ENCODE peak calls at places on chromosome 13, in seven cellular contexts. W is IMR-90, E is H9, G is neuronal stem cell, F is mesendoderm, U is mesenchymal stem cell, B is trophoblast cell. N is an unnamed sample.

GRCh38 chr13:101267656-101268055 is 148.7 kb downstream of the NALCN start:
- DNase-seq in W (no peak), E (no peak), G (no peak), F (no peak), U (no peak), B (no peak), N (no peak)

GRCh38 chr13:65638572-65639168 is 1591.5 kb downstream of the PCDH9 start:
- DNase-seq in W (peak; percentile 63), E (no peak), G (peak; percentile 6), F (peak; percentile 60), U (peak; percentile 59), B (no peak), N (no peak)

GRCh38 chr13:79246575-79246949 is 159.5 kb downstream of the RBM26 start:
- DNase-seq in W (no peak), E (no peak), G (no peak), F (no peak), U (no peak), B (no peak), N (no peak)

GRCh38 chr13:99812611-99813010 is 159.0 kb downstream of the ZIC5 start:
- DNase-seq in W (peak; percentile 19), E (no peak), G (no peak), F (peak; percentile 50), U (peak; percentile 9), B (no peak), N (no peak)

GRCh38 chr13:114027046-114027760 is 53.3 kb upstream of the C13orf46 start:
- DNase-seq in W (peak; percentile 69), E (no peak), G (no peak), F (no peak), U (no peak), B (no peak), N (no peak)

GRCh38 chr13:65508745-65509144 is 1721.4 kb downstream of the PCDH9 start:
- DNase-seq in W (no peak), E (no peak), G (no peak), F (no peak), U (no peak), B (no peak), N (no peak)

GRCh38 chr13:99495478-99496321 is 5.6 kb upstream of the TM9SF2 start:
- DNase-seq in W (no peak), E (no peak), G (no peak), F (no peak), U (peak; percentile 6), B (no peak), N (no peak)

GRCh38 chr13:111460548-111461444 is 140.4 kb downstream of the TEX29 start:
- DNase-seq in W (peak; percentile 47), E (peak; percentile 71), G (no peak), F (peak; percentile 74), U (peak; percentile 10), B (peak; percentile 20), N (peak; percentile 29)

GRCh38 chr13:41931337-41931736 is 29.6 kb downstream of the VWA8 start:
- DNase-seq in W (peak; percentile 69), E (no peak), G (no peak), F (no peak), U (no peak), B (no peak), N (no peak)

GRCh38 chr13:44170731-44171130 is 202.9 kb upstream of the SERP2 start:
- DNase-seq in W (no peak), E (no peak), G (no peak), F (no peak), U (no peak), B (peak; percentile 43), N (no peak)
- H2BK5ac ChIP-seq in W (no peak overlapping the region), E (no peak overlapping the region), G (no peak overlapping the region), F (no peak overlapping the region), U (no peak overlapping the region), B (no peak overlapping the region), N (no peak overlapping the region)

DNA sequence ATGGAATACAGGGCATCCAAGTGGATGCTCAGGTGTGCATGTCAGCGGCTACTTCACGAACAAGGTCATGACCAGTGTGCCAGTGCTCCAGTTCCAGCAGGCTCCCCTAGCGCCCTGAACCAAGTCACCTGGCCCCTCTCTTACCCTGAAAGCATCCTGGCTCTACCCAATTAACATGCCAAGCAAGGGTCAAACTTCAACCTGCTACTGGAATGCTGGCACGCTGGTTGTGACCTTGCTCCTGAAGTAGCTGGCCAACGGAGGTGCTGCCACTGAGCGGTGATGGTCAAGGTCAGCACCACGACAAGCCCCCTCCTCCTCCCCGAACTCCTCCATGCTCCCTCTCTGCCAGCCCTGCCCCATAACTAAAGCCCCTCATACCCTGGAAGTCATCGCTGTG is 96.0 kb downstream of the CRYL1 start:
- DNase-seq in W (no peak), E (no peak), G (no peak), F (no peak), U (no peak), B (no peak), N (no peak)
- H2BK5ac ChIP-seq in W (no peak overlapping the region), E (no peak overlapping the region), G (no peak overlapping the region), F (no peak overlapping the region), U (no peak overlapping the region), B (no peak overlapping the region), N (no peak overlapping the region)

DNA sequence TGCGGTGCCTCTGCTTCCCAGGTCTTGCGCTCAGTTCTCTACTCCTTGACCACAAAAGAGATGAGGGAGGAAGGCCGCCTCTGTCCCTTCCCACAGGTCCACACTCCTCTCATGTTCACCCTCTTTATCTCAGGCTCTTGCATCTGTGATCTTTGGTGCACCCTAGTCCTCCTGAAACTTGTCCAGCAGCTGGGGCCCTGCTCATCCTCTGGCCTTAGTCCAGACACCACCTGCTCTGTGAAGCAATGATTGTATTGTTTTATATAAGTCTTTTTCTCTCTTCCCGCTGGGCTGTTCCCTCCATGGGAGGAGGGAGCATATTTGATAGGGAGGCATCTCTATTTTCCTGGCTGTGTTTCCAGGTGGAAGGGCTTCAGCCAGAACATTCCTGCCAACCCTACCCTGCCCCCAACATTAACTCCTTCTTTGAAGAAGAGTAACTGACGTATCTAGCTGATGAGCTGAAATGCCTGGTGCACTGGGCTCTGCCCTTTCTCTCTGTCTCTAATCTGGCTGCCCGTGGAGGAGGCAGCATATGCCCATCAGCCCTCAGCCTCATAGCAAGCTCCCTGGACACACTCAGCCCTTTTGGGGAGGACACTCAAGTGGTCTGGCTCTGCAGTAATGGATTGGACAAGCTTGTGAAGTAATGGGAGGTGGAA is 38.2 kb upstream of the SIAH3 start:
- DNase-seq in W (no peak), E (no peak), G (no peak), F (no peak), U (no peak), B (no peak), N (no peak)
- H2BK5ac ChIP-seq in W (no peak overlapping the region), E (no peak overlapping the region), G (no peak overlapping the region), F (no peak overlapping the region), U (no peak overlapping the region), B (no peak overlapping the region), N (no peak overlapping the region)

GRCh38 chr13:28071424-28071823 is 29.0 kb downstream of the FLT3 start:
- DNase-seq in W (no peak), E (no peak), G (no peak), F (no peak), U (no peak), B (no peak), N (no peak)

DNA sequence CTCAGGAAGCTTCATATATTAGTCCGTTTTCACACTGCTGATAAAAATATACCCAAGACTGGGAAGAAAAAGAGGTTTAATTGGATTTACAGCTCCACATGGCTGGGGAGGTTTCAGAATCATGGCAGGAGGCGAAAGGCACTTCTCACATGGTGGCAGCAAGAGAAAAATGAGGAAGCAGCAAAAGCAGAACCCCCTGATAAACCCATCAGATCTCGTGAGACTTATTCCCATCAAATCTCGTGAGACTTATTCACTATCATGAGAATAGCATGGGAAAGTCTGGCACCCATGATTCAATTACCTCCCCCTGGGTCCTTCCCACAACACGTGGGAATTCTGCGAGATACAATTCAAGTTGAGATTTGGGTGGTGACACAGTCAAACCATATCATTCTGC is 23.1 kb downstream of the FLT3 start:
- DNase-seq in W (no peak), E (no peak), G (no peak), F (peak; percentile 2), U (no peak), B (no peak), N (no peak)
- H2BK5ac ChIP-seq in W (no peak overlapping the region), E (no peak overlapping the region), G (no peak overlapping the region), F (no peak overlapping the region), U (no peak overlapping the region), B (no peak overlapping the region), N (no peak overlapping the region)

DNA sequence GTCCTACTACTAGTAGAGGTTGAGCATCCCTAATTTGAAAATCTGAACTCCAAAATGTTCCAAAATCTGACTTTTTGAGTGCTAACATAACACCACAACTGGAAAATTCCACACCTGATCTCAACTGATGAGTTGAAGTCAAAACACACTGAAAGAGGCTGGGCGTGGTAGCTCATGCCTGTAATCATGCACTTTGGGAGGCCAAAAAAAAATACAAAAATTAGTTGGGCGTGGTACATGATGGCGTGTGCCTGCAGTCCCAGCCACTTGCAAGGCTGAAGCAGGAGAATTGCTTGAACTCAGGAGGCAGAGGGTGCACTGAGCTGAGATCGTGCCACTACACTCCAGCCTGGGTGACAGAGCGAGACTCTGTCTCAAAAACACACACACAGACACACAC is 29.9 kb downstream of the USP12 start:
- DNase-seq in W (no peak), E (no peak), G (no peak), F (no peak), U (no peak), B (no peak), N (no peak)
- H2BK5ac ChIP-seq in W (no peak overlapping the region), E (no peak overlapping the region), G (no peak overlapping the region), F (no peak overlapping the region), U (no peak overlapping the region), B (no peak overlapping the region), N (no peak overlapping the region)

GRCh38 chr13:110344320-110344719 is 37.2 kb downstream of the COL4A2 start:
- DNase-seq in W (no peak), E (no peak), G (no peak), F (no peak), U (no peak), B (no peak), N (no peak)
- H2BK5ac ChIP-seq in W (peak overlapping the region; percentile 10), E (no peak overlapping the region), G (no peak overlapping the region), F (no peak overlapping the region), U (no peak overlapping the region), B (no peak overlapping the region), N (no peak overlapping the region)

DNA sequence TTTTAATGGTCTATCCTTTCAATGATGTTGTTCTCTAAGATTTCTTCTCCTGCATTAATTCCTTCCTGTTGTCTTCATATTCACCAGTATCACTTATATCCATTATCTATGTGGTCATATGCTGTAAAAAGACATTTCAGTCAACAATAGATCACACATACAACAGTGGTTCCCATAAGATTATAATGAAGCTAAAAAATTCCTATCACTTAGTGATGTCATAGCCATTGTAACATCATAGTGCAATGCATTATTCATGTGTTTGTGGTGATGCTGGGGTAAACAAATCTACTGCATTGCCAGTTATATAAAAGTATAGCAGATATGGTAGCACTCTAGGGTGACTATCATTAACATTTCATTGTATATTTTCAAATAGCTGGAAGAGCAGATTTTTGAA is 266.0 kb downstream of the LHFPL6 start:
- DNase-seq in W (no peak), E (no peak), G (no peak), F (no peak), U (no peak), B (no peak), N (no peak)
- H2BK5ac ChIP-seq in W (no peak overlapping the region), E (no peak overlapping the region), G (no peak overlapping the region), F (no peak overlapping the region), U (no peak overlapping the region), B (no peak overlapping the region), N (no peak overlapping the region)

N was measured in H1.